ENCODE peak calls at places on chromosomes 7 and 10, in five cellular contexts. V is AG09309, S is left lung, F is NB4, N is GM06990. E is an unnamed sample.

GRCh38 chr7:25944777-25945176 is 207.2 kb upstream of the NFE2L3 start:
- DNase-seq in V (no peak), S (no peak), F (no peak), N (no peak), E (no peak)

GRCh38 chr10:22714524-22715289 is at the start of gene PIP4K2A:
- DNase-seq in V (peak), S (peak), F (peak), N (peak), E (peak)

GRCh38 chr7:15131661-15132060 is 229.1 kb upstream of the DGKB start:
- DNase-seq in V (no peak), S (no peak), F (no peak), N (no peak), E (no peak)

GRCh38 chr7:144390481-144390880 is 13.0 kb downstream of the NOBOX start:
- DNase-seq in V (no peak), S (no peak), F (no peak), N (no peak), E (no peak)

GRCh38 chr7:67566101-67566500 is 569.5 kb downstream of the TYW1 start:
- DNase-seq in V (no peak), S (no peak), F (no peak), N (no peak), E (peak)

GRCh38 chr10:132443605-132443997 is 46.6 kb downstream of the PWWP2B start:
- DNase-seq in V (no peak), S (no peak), F (peak), N (no peak), E (no peak)

GRCh38 chr10:110344622-110345021 is 39.9 kb upstream of the SMNDC1 start:
- DNase-seq in V (no peak), S (no peak), F (no peak), N (no peak), E (no peak)

GRCh38 chr10:79608505-79609375 is 2.0 kb upstream of the SFTPA1 start:
- DNase-seq in V (no peak), S (no peak), F (peak), N (peak), E (no peak)

GRCh38 chr10:93070378-93071176 is 3.1 kb upstream of the CYP26A1 start:
- DNase-seq in V (no peak), S (no peak), F (no peak), N (no peak), E (no peak)

GRCh38 chr10:132062181-132062515 is 3.6 kb upstream of the JAKMIP3 start:
- DNase-seq in V (no peak), S (no peak), F (no peak), N (no peak), E (no peak)

GRCh38 chr10:118568327-118568848 is 27.1 kb downstream of the PRLHR start:
- DNase-seq in V (peak), S (no peak), F (peak), N (no peak), E (no peak)

GRCh38 chr7:81267508-81267907 is 348.7 kb upstream of the SEMA3C start:
- DNase-seq in V (no peak), S (peak), F (peak), N (no peak), E (no peak)

GRCh38 chr10:126935263-126935946 is 30.2 kb downstream of the DOCK1 start:
- DNase-seq in V (no peak), S (no peak), F (no peak), N (no peak), E (no peak)

GRCh38 chr7:96959135-96959534 is 46.2 kb upstream of the DLX6 start:
- DNase-seq in V (no peak), S (no peak), F (no peak), N (no peak), E (no peak)

GRCh38 chr7:44678468-44679179 is 70.0 kb upstream of the ZMIZ2 start:
- DNase-seq in V (peak), S (peak), F (peak), N (no peak), E (no peak)

GRCh38 chr7:89837515-89837914 is 316.8 kb upstream of the STEAP1 start:
- DNase-seq in V (no peak), S (no peak), F (no peak), N (no peak), E (peak)

GRCh38 chr10:84574101-84574500 is 245.7 kb downstream of the CCSER2 start:
- DNase-seq in V (no peak), S (no peak), F (no peak), N (no peak), E (no peak)

GRCh38 chr10:29386347-29386999 is 97.6 kb downstream of the LYZL1 start:
- DNase-seq in V (no peak), S (no peak), F (peak), N (no peak), E (no peak)

GRCh38 chr7:44853391-44853790 is 5.5 kb upstream of the H2AZ2 start:
- DNase-seq in V (no peak), S (no peak), F (no peak), N (no peak), E (no peak)

GRCh38 chr10:86857097-86857825 is 100.2 kb downstream of the MMRN2 start:
- DNase-seq in V (no peak), S (no peak), F (peak), N (no peak), E (no peak)

GRCh38 chr7:31373337-31374289 is 33.1 kb upstream of the NEUROD6 start:
- DNase-seq in V (no peak), S (no peak), F (peak), N (no peak), E (no peak)

GRCh38 chr7:49866910-49867309 is 93.5 kb downstream of the VWC2 start:
- DNase-seq in V (no peak), S (no peak), F (no peak), N (no peak), E (no peak)

GRCh38 chr10:71272122-71272771 is 46.8 kb upstream of the SLC29A3 start:
- DNase-seq in V (no peak), S (no peak), F (no peak), N (no peak), E (no peak)

GRCh38 chr10:27746364-27747095 is 911 bp upstream of the MKX start:
- DNase-seq in V (no peak), S (no peak), F (no peak), N (peak), E (no peak)

GRCh38 chr10:101566333-101567164 is 21.5 kb downstream of the POLL start:
- DNase-seq in V (no peak), S (no peak), F (no peak), N (peak), E (peak)

GRCh38 chr10:128254486-128254885 is 128.3 kb upstream of the MKI67 start:
- DNase-seq in V (no peak), S (no peak), F (peak), N (no peak), E (no peak)

GRCh38 chr7:84013616-84014240 is 180.9 kb downstream of the SEMA3A start:
- DNase-seq in V (no peak), S (no peak), F (no peak), N (no peak), E (no peak)

GRCh38 chr10:48464121-48464870 is 140.6 kb downstream of the ARHGAP22 start:
- DNase-seq in V (no peak), S (peak), F (no peak), N (no peak), E (peak)

GRCh38 chr10:132294561-132295320 is 13.0 kb downstream of the STK32C start:
- DNase-seq in V (no peak), S (peak), F (peak), N (no peak), E (peak)

GRCh38 chr10:96017227-96017687 is 26.1 kb upstream of the CCNJ start:
- DNase-seq in V (peak), S (no peak), F (peak), N (peak), E (no peak)

DNA sequence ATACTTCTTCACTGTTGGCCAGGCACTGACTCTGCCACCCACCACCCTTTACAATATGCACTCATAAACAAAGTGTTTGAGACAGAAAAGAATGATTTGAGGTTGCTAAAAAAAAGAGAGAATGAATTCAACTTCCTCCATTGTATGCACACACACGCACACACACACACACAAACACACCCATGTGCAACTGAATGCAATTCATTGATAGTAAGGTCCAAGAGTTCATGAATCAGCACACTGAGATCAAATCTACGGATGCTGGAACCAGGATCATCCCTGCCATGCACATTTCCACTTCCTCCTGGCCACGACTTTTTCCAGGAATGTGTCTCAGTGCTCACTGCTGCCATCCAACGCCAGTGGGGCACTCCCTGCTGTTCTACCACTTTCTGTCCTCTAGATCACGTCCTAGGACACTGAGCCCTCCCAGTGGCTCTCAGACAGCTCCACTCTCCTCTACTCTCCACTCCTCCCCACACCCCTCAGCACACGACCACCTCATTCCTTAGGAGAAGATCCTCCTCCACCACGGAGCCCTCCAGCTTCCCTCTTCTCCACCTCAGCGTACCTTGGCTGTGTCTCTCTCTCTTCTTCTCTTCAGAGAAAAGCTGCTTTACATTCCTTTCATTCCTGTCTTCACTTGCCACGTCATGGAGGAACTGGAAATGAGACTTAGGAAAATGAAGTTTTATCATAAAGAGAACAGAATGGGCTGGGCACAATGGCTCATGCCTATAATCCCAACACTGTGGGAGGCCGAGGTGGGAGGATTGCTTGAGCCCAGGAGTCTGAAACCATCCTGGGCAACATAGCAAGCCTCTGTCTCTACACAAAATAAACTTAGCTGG is 12.0 kb upstream of the TMEM213 start:
- DNase-seq in V (no peak), S (no peak), F (no peak), N (no peak), E (no peak)
- TF ChIP-seq CTCF in V (no peak), S (no peak), F (no peak), N (no peak), E (no peak)

GRCh38 chr7:142803901-142804300 is 33.1 kb downstream of the PRSS2 start:
- DNase-seq in V (no peak), S (no peak), F (no peak), N (no peak), E (no peak)

GRCh38 chr7:142800103-142800502 is 29.3 kb downstream of the PRSS2 start:
- DNase-seq in V (no peak), S (no peak), F (no peak), N (no peak), E (no peak)

GRCh38 chr7:142802301-142802700 is 31.5 kb downstream of the PRSS2 start:
- DNase-seq in V (no peak), S (no peak), F (no peak), N (no peak), E (no peak)

GRCh38 chr7:142800699-142801260 is 30.0 kb downstream of the PRSS2 start:
- DNase-seq in V (no peak), S (no peak), F (no peak), N (no peak), E (no peak)

GRCh38 chr7:142801601-142802295 is 31.0 kb downstream of the PRSS2 start:
- DNase-seq in V (no peak), S (no peak), F (no peak), N (no peak), E (no peak)
- H3K4me3 ChIP-seq in V (no peak), S (no peak), F (no peak), N (no peak), E (no peak)

DNA sequence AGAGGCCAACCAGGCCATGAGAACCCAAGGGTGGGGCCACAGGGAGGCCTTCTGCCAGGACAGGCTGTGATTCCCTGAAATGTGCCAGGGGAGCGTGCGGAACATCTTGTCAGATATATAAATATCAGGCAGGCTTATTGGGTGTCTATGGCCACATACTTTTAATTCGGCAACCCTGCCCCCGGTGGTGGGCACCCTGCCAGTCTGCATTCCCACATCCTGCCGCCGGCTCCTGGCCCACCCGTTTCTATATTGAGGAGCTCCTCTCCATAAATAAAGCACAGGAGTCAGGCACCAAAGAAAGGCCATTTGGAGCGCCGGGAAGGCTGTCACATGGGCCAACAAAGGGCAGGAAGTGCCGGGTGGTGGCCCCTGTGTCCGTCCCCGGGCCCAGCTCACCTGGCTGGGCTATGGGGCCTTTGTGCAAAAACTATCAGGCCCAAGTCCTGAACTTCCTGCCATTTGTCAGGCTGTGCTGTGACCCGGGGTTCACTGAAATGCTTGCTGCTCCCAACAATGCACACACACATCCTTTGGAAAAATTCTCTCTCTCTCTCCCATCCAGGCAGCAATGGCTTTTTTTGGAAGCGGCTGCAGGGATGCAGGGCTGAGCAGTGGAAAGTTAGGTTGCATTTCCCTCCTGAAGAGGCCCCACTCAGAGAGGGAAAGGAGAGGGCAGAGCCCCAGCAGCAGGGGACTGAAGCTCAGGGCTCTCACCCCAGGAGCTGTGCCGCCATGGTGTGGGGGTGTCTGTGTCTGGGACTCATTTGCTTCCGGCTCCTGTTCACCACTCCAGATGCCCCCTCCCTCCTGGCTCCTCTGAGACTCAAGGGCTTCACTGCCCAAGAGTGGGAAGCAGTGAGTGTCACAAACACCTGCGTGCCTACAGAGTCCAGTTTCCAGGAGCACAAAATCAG is 25.1 kb upstream of the PODXL start:
- DNase-seq in V (no peak), S (no peak), F (no peak), N (no peak), E (peak)
- TF ChIP-seq CTCF in V (no peak), S (no peak), F (no peak), N (no peak), E (no peak)

GRCh38 chr7:100171840-100172239 is 3.4 kb upstream of the GAL3ST4 start:
- DNase-seq in V (no peak), S (no peak), F (no peak), N (no peak), E (no peak)
- H3K4me3 ChIP-seq in V (no peak), S (peak), F (no peak), N (peak), E (peak)

GRCh38 chr10:77391605-77392235 is 245.9 kb downstream of the KCNMA1 start:
- DNase-seq in V (peak), S (peak), F (peak), N (no peak), E (peak)
- TF ChIP-seq CTCF in V (peak), S (peak), F (peak), N (peak), E (peak)